ENCODE peak calls at places on chromosomes 12 and 14, in eight cellular contexts. Y is dorsolateral prefrontal cortex, R is sigmoid colon, X is right cardiac atrium, A is adrenal gland, Q is pancreas, P is PC-3, J is astrocyte. C is an unnamed sample.

GRCh38 chr14:67410313-67410712 is 1.7 kb downstream of the PLEK2 start:
- DNase-seq in Q (no peak), A (no peak), P (no peak), X (no peak), Y (no peak), J (no peak), R (peak; percentile 36), C (no peak)

GRCh38 chr12:55847603-55848329 is 5.0 kb upstream of the MMP19 start:
- DNase-seq in A (peak; percentile 87), R (peak; percentile 98), X (peak; percentile 94), Q (no peak), Y (peak; percentile 49), J (peak; percentile 99), P (peak; percentile 23), C (no peak)

GRCh38 chr14:74441113-74441512 is 15.1 kb upstream of the SYNDIG1L start:
- DNase-seq in J (no peak), Y (no peak), P (no peak), A (no peak), R (no peak), Q (no peak), X (no peak), C (no peak)

GRCh38 chr12:42759622-42760273 is 170.2 kb upstream of the PRICKLE1 start:
- DNase-seq in X (peak; percentile 88), A (peak; percentile 73), R (peak; percentile 91), Q (no peak), P (peak; percentile 52), Y (no peak), J (peak; percentile 63), C (no peak)

GRCh38 chr12:6355491-6356373 is 13.9 kb upstream of the TNFRSF1A start:
- DNase-seq in A (no peak), J (no peak), X (no peak), Y (no peak), R (no peak), Q (no peak), P (no peak), C (no peak)

GRCh38 chr12:28017126-28017872 is 44.8 kb upstream of the PTHLH start:
- DNase-seq in A (no peak), P (no peak), Q (no peak), Y (no peak), R (no peak), X (no peak), J (no peak), C (no peak)

GRCh38 chr14:85607571-85608219 is 77.8 kb downstream of the FLRT2 start:
- DNase-seq in P (peak; percentile 69), R (no peak), Q (no peak), Y (no peak), J (peak; percentile 89), X (no peak), A (peak; percentile 13), C (no peak)

GRCh38 chr14:75542585-75543091 is 20.4 kb downstream of the BATF start:
- DNase-seq in R (peak; percentile 72), J (peak; percentile 10), X (peak; percentile 84), Y (no peak), A (peak; percentile 93), Q (no peak), P (no peak), C (peak; percentile 62)

GRCh38 chr12:38386238-38386985 is 69.8 kb downstream of the ALG10B start:
- DNase-seq in A (no peak), P (peak; percentile 78), R (no peak), Y (no peak), J (no peak), Q (no peak), X (no peak), C (no peak)

GRCh38 chr12:127760357-127760756 is 506.6 kb upstream of the TMEM132C start:
- DNase-seq in J (no peak), Q (no peak), A (no peak), Y (no peak), R (no peak), X (no peak), P (no peak), C (no peak)

GRCh38 chr12:11724888-11725310 is 75.4 kb downstream of the ETV6 start:
- DNase-seq in Q (no peak), X (peak; percentile 55), A (peak; percentile 42), R (no peak), Y (no peak), P (no peak), J (peak; percentile 86), C (no peak)

DNA sequence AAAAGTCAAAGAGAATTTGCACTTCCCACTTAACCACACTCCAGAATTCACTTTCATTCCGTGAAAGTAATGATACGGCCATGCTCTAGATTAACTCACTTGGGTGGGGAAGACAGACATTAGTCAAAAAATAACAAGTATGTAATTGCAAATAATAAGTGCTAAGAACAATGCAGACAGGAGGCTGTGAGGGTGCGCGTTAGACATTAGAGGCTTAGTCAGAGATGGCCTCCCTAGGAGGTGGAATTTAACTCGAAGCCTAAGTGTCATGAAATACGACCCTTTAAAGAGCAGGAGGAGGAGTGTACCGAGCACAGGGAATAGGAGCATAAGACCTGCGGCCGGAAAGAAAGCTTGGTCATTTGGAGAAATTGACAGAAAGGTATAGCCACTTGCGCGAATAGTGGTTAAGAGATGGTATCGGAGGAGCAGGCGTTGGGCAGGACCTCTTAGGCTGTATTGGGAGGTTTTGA is 628 bp downstream of the SNRPF start:
- DNase-seq in Y (no peak), J (peak; percentile 38), A (no peak), R (no peak), X (no peak), P (peak; percentile 41), Q (no peak), C (no peak)
- H3K27ac ChIP-seq in Y (peak overlapping the region; percentile 33), J (peak overlapping the region; percentile 84), A (peak overlapping the region; percentile 58), R (peak overlapping the region; percentile 79), X (peak overlapping the region; percentile 69), P (peak overlapping the region; percentile 63), Q (peak overlapping the region; percentile 73), C (peak overlapping the region; percentile 49)

GRCh38 chr12:57066245-57066644 is 12.3 kb downstream of the NEMP1 start:
- DNase-seq in Y (no peak), R (no peak), P (no peak), A (no peak), X (no peak), Q (no peak), J (no peak), C (no peak)

GRCh38 chr12:57063991-57064725 is 14.2 kb upstream of the MYO1A start:
- DNase-seq in R (no peak), A (no peak), Q (no peak), Y (no peak), P (no peak), X (no peak), J (no peak), C (no peak)

GRCh38 chr12:57072661-57073060 is 5.9 kb downstream of the NEMP1 start:
- DNase-seq in Q (no peak), X (no peak), A (no peak), R (no peak), P (no peak), Y (no peak), J (peak; percentile 23), C (no peak)

GRCh38 chr12:57069522-57069921 is 9.1 kb downstream of the NEMP1 start:
- DNase-seq in R (peak; percentile 87), X (no peak), Y (no peak), Q (no peak), P (peak; percentile 80), A (peak; percentile 91), J (peak; percentile 66), C (peak; percentile 58)
- H3K27ac ChIP-seq in R (peak overlapping the region; percentile 82), X (peak overlapping the region; percentile 57), Y (peak overlapping the region; percentile 58), Q (no peak overlapping the region), P (no peak overlapping the region), A (peak overlapping the region; percentile 47), J (no peak overlapping the region), C (peak overlapping the region; percentile 34)

GRCh38 chr14:50725761-50726160 is 57.7 kb upstream of the SAV1 start:
- DNase-seq in R (no peak), Y (no peak), P (no peak), A (no peak), X (no peak), Q (no peak), J (no peak), C (no peak)

DNA sequence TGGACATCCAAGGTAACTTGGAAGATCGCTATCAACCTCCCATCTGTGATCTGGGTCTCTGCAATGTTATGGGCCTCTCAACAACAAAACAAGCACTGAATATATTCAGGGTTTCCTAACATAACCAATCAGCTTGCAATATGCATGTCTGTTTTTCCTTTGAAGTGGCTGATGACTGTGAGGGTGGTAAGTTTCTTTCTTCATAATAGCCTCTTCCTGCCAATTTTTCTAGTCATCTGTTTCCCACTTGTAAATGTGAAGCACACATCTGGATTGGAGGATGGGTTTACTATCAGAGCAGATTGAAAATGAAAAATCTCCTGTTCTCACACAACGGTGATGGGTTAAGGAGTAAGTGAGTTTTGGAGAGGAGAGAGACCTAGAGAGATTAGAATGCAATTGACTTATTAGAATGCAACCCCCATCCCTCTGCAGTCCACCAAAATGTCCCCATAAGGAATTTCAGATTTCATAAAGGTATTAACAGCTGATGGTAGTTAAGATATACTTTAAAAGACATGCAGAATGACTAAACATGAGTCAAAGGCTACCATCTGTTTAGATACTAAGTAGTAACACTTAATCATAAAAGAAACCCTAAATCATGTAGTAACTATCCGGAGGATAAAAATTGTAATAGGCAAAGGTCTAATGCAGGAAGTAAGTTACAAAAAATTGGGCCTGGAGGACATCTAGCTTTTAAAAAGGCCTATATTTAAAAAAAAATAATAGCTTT is 58.4 kb upstream of the SAV1 start:
- DNase-seq in Y (no peak), X (no peak), J (peak; percentile 89), Q (no peak), P (peak; percentile 77), A (no peak), R (no peak), C (no peak)
- H3K27ac ChIP-seq in Y (no peak overlapping the region), X (no peak overlapping the region), J (peak overlapping the region; percentile 15), Q (no peak overlapping the region), P (peak overlapping the region; percentile 48), A (no peak overlapping the region), R (no peak overlapping the region), C (no peak overlapping the region)

GRCh38 chr14:53010193-53010592 is 59.3 kb upstream of the FERMT2 start:
- DNase-seq in X (no peak), R (no peak), J (no peak), Q (no peak), P (no peak), Y (no peak), A (no peak), C (no peak)
- H3K27ac ChIP-seq in X (no peak overlapping the region), R (peak overlapping the region; percentile 71), J (peak overlapping the region; percentile 63), Q (no peak overlapping the region), P (no peak overlapping the region), Y (peak overlapping the region; percentile 86), A (no peak overlapping the region), C (no peak overlapping the region)

GRCh38 chr14:70971588-70971987 is 64.3 kb downstream of the PCNX1 start:
- DNase-seq in R (no peak), X (no peak), A (peak; percentile 39), Q (no peak), P (no peak), Y (no peak), J (no peak), C (no peak)

GRCh38 chr14:70976591-70976990 is 69.3 kb downstream of the PCNX1 start:
- DNase-seq in P (no peak), X (no peak), Y (no peak), A (no peak), J (no peak), R (no peak), Q (no peak), C (no peak)

GRCh38 chr14:70972107-70972976 is 65.1 kb downstream of the PCNX1 start:
- DNase-seq in R (peak; percentile 91), X (peak; percentile 72), A (peak; percentile 89), Q (peak; percentile 86), Y (peak; percentile 66), J (peak; percentile 60), P (peak; percentile 93), C (peak; percentile 81)
- H3K27ac ChIP-seq in R (no peak overlapping the region), X (no peak overlapping the region), A (no peak overlapping the region), Q (no peak overlapping the region), Y (no peak overlapping the region), J (no peak overlapping the region), P (no peak overlapping the region), C (no peak overlapping the region)

C was measured in CD4-positive, alpha-beta T cell.